ENCODE peak calls at places on chromosomes 3 and 15, in four cellular contexts. G, T, N and W are unnamed samples.

GRCh38 chr15:31361764-31362120 is 35.1 kb downstream of the KLF13 start:
- DNase-seq in N (no peak), G (no peak), T (no peak), W (no peak)

GRCh38 chr3:72487946-72488735 is 360.1 kb downstream of the SHQ1 start:
- DNase-seq in N (no peak), T (no peak), G (no peak), W (no peak)

GRCh38 chr3:27220166-27220565 is 149.0 kb downstream of the NEK10 start:
- DNase-seq in N (no peak), T (no peak), G (no peak), W (no peak)

GRCh38 chr3:150094150-150094932 is 123.6 kb upstream of the PFN2 start:
- DNase-seq in T (no peak), G (no peak), N (no peak), W (no peak)

GRCh38 chr15:88274534-88275460 is 18.3 kb upstream of the NTRK3 start:
- DNase-seq in T (peak), N (peak), G (peak), W (peak)

GRCh38 chr3:50226888-50227389 is 9.1 kb upstream of the GNAI2 start:
- DNase-seq in T (no peak), G (no peak), N (no peak), W (peak)

GRCh38 chr3:52213005-52213404 is 12.4 kb downstream of the TLR9 start:
- DNase-seq in G (no peak), T (no peak), N (no peak), W (no peak)

GRCh38 chr3:28835751-28836150 is 445.1 kb upstream of the RBMS3 start:
- DNase-seq in N (no peak), G (no peak), T (no peak), W (no peak)

GRCh38 chr3:89059201-89059600 is 48.2 kb upstream of the EPHA3 start:
- DNase-seq in T (no peak), G (no peak), N (no peak), W (no peak)

GRCh38 chr3:59245879-59246501 is 196.2 kb upstream of the CFAP20DC start:
- DNase-seq in G (no peak), T (no peak), N (no peak), W (no peak)

GRCh38 chr15:66783327-66784124 is 81.5 kb downstream of the SMAD6 start:
- DNase-seq in T (no peak), G (no peak), N (no peak), W (no peak)

GRCh38 chr15:42374810-42375209 is 15.5 kb downstream of the CAPN3 start:
- DNase-seq in T (no peak), N (no peak), G (no peak), W (no peak)

GRCh38 chr15:69127226-69127625 is 33.2 kb upstream of the GLCE start:
- DNase-seq in N (no peak), T (no peak), G (no peak), W (no peak)

GRCh38 chr3:127629462-127630403 is 748 bp downstream of the PODXL2 start:
- DNase-seq in N (peak), G (no peak), T (no peak), W (no peak)

GRCh38 chr3:172040976-172041963 is 1.9 kb downstream of the FNDC3B start:
- DNase-seq in T (peak), G (no peak), N (no peak), W (peak)

GRCh38 chr3:58214484-58215316 is 3.9 kb upstream of the DNASE1L3 start:
- DNase-seq in T (no peak), G (no peak), N (no peak), W (no peak)

GRCh38 chr15:94229591-94230365 is 1.6 kb upstream of the MCTP2 start:
- DNase-seq in T (no peak), G (no peak), N (no peak), W (no peak)

GRCh38 chr3:157135671-157136396 is 24.1 kb downstream of the CCNL1 start:
- DNase-seq in T (no peak), G (no peak), N (no peak), W (peak)

GRCh38 chr3:177037241-177037640 is 160.0 kb downstream of the TBL1XR1 start:
- DNase-seq in G (no peak), T (no peak), N (peak), W (no peak)

GRCh38 chr3:81741214-81741613 is 20.2 kb downstream of the GBE1 start:
- DNase-seq in N (no peak), G (no peak), T (no peak), W (no peak)

GRCh38 chr15:68276668-68277067 is 877 bp upstream of the FEM1B start:
- DNase-seq in T (no peak), G (no peak), N (no peak), W (no peak)

GRCh38 chr3:124620600-124621063 is 109.6 kb upstream of the UMPS start:
- DNase-seq in G (no peak), N (no peak), T (no peak), W (no peak)

GRCh38 chr3:191358929-191359328 is 28.6 kb upstream of the UTS2B start:
- DNase-seq in N (no peak), T (no peak), G (no peak), W (no peak)

GRCh38 chr3:168141405-168141993 is 45.8 kb upstream of the GOLIM4 start:
- DNase-seq in N (no peak), G (no peak), T (no peak), W (no peak)

GRCh38 chr15:87365221-87365620 is 891.3 kb downstream of the NTRK3 start:
- DNase-seq in T (no peak), G (no peak), N (no peak), W (no peak)

GRCh38 chr3:116384717-116385116 is 60.6 kb downstream of the LSAMP start:
- DNase-seq in N (no peak), T (no peak), G (no peak), W (no peak)

GRCh38 chr3:195883160-195883559 is 25.2 kb downstream of the TNK2 start:
- DNase-seq in T (no peak), G (no peak), N (no peak), W (no peak)

GRCh38 chr3:194690501-194691372 is 5.1 kb downstream of the FAM43A start:
- DNase-seq in G (no peak), N (no peak), T (no peak), W (no peak)

GRCh38 chr15:39582286-39582976 is 1.6 kb downstream of the THBS1 start:
- DNase-seq in G (no peak), N (no peak), T (no peak), W (no peak)

GRCh38 chr3:33557829-33558228 is 117.6 kb upstream of the UBP1 start:
- DNase-seq in N (no peak), T (no peak), G (no peak), W (no peak)

GRCh38 chr15:74242296-74242929 is 6.3 kb downstream of the CCDC33 start:
- DNase-seq in G (no peak), N (no peak), T (no peak), W (no peak)

GRCh38 chr3:32045091-32045964 is 61.1 kb upstream of the GPD1L start:
- DNase-seq in G (no peak), T (peak), N (no peak), W (peak)

GRCh38 chr15:41554915-41555314 is 4.1 kb upstream of the TYRO3 start:
- DNase-seq in N (no peak), G (no peak), T (no peak), W (no peak)

GRCh38 chr15:98694153-98694552 is 45.8 kb downstream of the IGF1R start:
- DNase-seq in N (no peak), T (no peak), G (no peak), W (no peak)